ENCODE peak calls at places on chromosomes 7 and 10, in seven cellular contexts. W, O, R, F, E, S and Q are unnamed samples.

GRCh38 chr7:54878339-54878738 is 119.3 kb upstream of the SEC61G start:
- DNase-seq in O (no peak), S (no peak), R (peak; percentile 8), F (no peak), E (no peak), W (peak; percentile 20), Q (no peak)

GRCh38 chr10:64261676-64262075 is 740.5 kb downstream of the REEP3 start:
- DNase-seq in S (no peak), R (no peak), O (no peak), E (no peak), W (no peak), F (no peak), Q (no peak)

GRCh38 chr10:80498039-80498832 is 39.5 kb upstream of the SH2D4B start:
- DNase-seq in E (no peak), O (no peak), R (no peak), W (no peak), F (no peak), S (no peak), Q (no peak)

GRCh38 chr10:58512470-58513188 is at the start of gene BICC1:
- DNase-seq in E (peak; percentile 62), W (peak; percentile 23), R (peak; percentile 46), O (peak; percentile 55), F (no peak), S (peak; percentile 26), Q (peak; percentile 6)

GRCh38 chr10:124047427-124048157 is 45.8 kb downstream of the CHST15 start:
- DNase-seq in W (no peak), E (peak; percentile 3), O (no peak), R (no peak), F (no peak), S (no peak), Q (no peak)

GRCh38 chr10:44552716-44553115 is 167.8 kb upstream of the CXCL12 start:
- DNase-seq in W (no peak), S (no peak), E (no peak), R (no peak), F (no peak), O (no peak), Q (no peak)

GRCh38 chr7:106039486-106040060 is 72.5 kb downstream of the SYPL1 start:
- DNase-seq in S (no peak), R (no peak), F (no peak), O (no peak), E (no peak), W (no peak), Q (no peak)

GRCh38 chr10:61000769-61001730 is 57.1 kb upstream of the RHOBTB1 start:
- DNase-seq in W (no peak), R (peak; percentile 16), O (peak; percentile 61), E (peak; percentile 28), F (no peak), S (peak; percentile 66), Q (no peak)

GRCh38 chr7:46397591-46397990 is 476.5 kb upstream of the IGFBP3 start:
- DNase-seq in W (no peak), O (no peak), S (no peak), E (no peak), F (no peak), R (no peak), Q (no peak)

GRCh38 chr7:100681491-100682227 is 8.1 kb downstream of the GNB2 start:
- DNase-seq in F (no peak), R (no peak), O (no peak), E (peak; percentile 42), S (no peak), W (no peak), Q (no peak)

GRCh38 chr10:88184543-88185297 is 321.3 kb downstream of the PTEN start:
- DNase-seq in R (no peak), F (no peak), W (no peak), O (no peak), E (no peak), S (no peak), Q (no peak)

GRCh38 chr7:1086588-1087461 is 1.1 kb upstream of the GPER1 start:
- DNase-seq in W (peak; percentile 54), F (peak; percentile 75), E (peak; percentile 80), O (peak; percentile 53), S (peak; percentile 39), R (peak; percentile 71), Q (peak; percentile 66)

GRCh38 chr10:132308588-132309451 is 1.1 kb upstream of the STK32C start:
- DNase-seq in R (no peak), W (no peak), S (no peak), E (peak; percentile 60), O (no peak), F (no peak), Q (no peak)

GRCh38 chr10:91198781-91199180 is 21.7 kb upstream of the PCGF5 start:
- DNase-seq in O (no peak), S (no peak), F (no peak), R (peak; percentile 33), E (no peak), W (peak; percentile 32), Q (no peak)

GRCh38 chr7:1188720-1189294 is 28.8 kb upstream of the ZFAND2A start:
- DNase-seq in R (no peak), F (no peak), W (no peak), O (no peak), E (no peak), S (no peak), Q (no peak)

GRCh38 chr7:140003913-140004382 is 58.8 kb downstream of the PARP12 start:
- DNase-seq in O (peak; percentile 63), S (peak; percentile 35), E (no peak), R (peak; percentile 49), W (peak; percentile 55), F (no peak), Q (peak; percentile 59)

GRCh38 chr10:95517536-95518454 is 43.4 kb downstream of the SORBS1 start:
- DNase-seq in E (no peak), S (no peak), R (peak; percentile 6), W (no peak), O (no peak), F (no peak), Q (peak; percentile 60)

GRCh38 chr10:75466016-75466415 is 34.6 kb downstream of the LRMDA start:
- DNase-seq in O (no peak), E (no peak), F (no peak), W (no peak), S (no peak), R (no peak), Q (no peak)

GRCh38 chr10:11104772-11105675 is 87.4 kb downstream of the CELF2 start:
- DNase-seq in R (no peak), F (no peak), W (no peak), S (no peak), O (no peak), E (no peak), Q (no peak)

GRCh38 chr10:84524435-84524834 is 196.0 kb downstream of the CCSER2 start:
- DNase-seq in R (no peak), S (no peak), O (no peak), E (no peak), W (no peak), F (no peak), Q (no peak)

GRCh38 chr10:93580824-93581223 is 14.4 kb downstream of the FFAR4 start:
- DNase-seq in W (no peak), R (no peak), E (no peak), F (no peak), O (peak; percentile 56), S (no peak), Q (peak; percentile 29)

GRCh38 chr7:106552645-106553445 is 108.1 kb downstream of the CCDC71L start:
- DNase-seq in R (no peak), W (no peak), O (no peak), E (peak; percentile 34), F (no peak), S (peak; percentile 41), Q (no peak)

GRCh38 chr10:116271593-116272496 is 1.2 kb downstream of the GFRA1 start:
- DNase-seq in W (no peak), R (no peak), S (no peak), O (no peak), F (no peak), E (peak; percentile 62), Q (no peak)

GRCh38 chr10:118811675-118812392 is 57.1 kb upstream of the CACUL1 start:
- DNase-seq in F (no peak), E (no peak), W (no peak), R (no peak), S (no peak), O (no peak), Q (no peak)

GRCh38 chr7:3436746-3437145 is 135.7 kb downstream of the SDK1 start:
- DNase-seq in R (peak; percentile 65), O (peak; percentile 37), E (no peak), W (peak; percentile 51), F (no peak), S (no peak), Q (peak; percentile 88)

GRCh38 chr10:110698782-110699201 is 54.7 kb downstream of the RBM20 start:
- DNase-seq in F (no peak), E (peak; percentile 54), S (no peak), R (no peak), W (no peak), O (no peak), Q (no peak)

GRCh38 chr7:107712906-107713305 is 31.0 kb upstream of the CBLL1 start:
- DNase-seq in E (no peak), O (no peak), W (peak; percentile 76), R (peak; percentile 51), F (no peak), S (no peak), Q (no peak)

GRCh38 chr7:103011650-103012049 is 62.9 kb downstream of the FBXL13 start:
- DNase-seq in E (no peak), F (no peak), R (no peak), W (peak; percentile 26), O (no peak), S (no peak), Q (peak; percentile 29)

GRCh38 chr7:130363156-130363847 is 17.0 kb upstream of the CPA1 start:
- DNase-seq in S (no peak), O (peak; percentile 76), R (peak; percentile 99), W (peak; percentile 99), F (no peak), E (no peak), Q (peak; percentile 97)